ENCODE peak calls at places on chromosomes 16 and 17, in four cellular contexts. S, K, J and B are unnamed samples.

GRCh38 chr16:49201118-49201517 is 80.5 kb downstream of the CBLN1 start:
- DNase-seq in S (no peak), K (no peak), J (no peak), B (no peak)

GRCh38 chr17:73759324-73760185 is 115.3 kb upstream of the SDK2 start:
- DNase-seq in J (no peak), S (no peak), K (no peak), B (no peak)

GRCh38 chr17:3963214-3964201 is 729 bp downstream of the ATP2A3 start:
- DNase-seq in J (no peak), K (no peak), S (no peak), B (peak)

GRCh38 chr17:9035249-9035648 is 13.9 kb downstream of the NTN1 start:
- DNase-seq in S (no peak), K (no peak), J (no peak), B (no peak)

GRCh38 chr17:37830151-37830993 is 85.5 kb upstream of the HNF1B start:
- DNase-seq in S (no peak), J (no peak), K (no peak), B (no peak)

GRCh38 chr17:77906377-77906871 is 52.1 kb upstream of the TNRC6C start:
- DNase-seq in J (no peak), K (no peak), S (no peak), B (no peak)

GRCh38 chr17:72476134-72476533 is 355.3 kb downstream of the SOX9 start:
- DNase-seq in K (no peak), S (no peak), J (no peak), B (no peak)

GRCh38 chr17:81720267-81721071 is 8.4 kb downstream of the SLC25A10 start:
- DNase-seq in J (no peak), S (no peak), K (no peak), B (no peak)

GRCh38 chr17:31574458-31574857 is 183.0 kb downstream of the RAB11FIP4 start:
- DNase-seq in J (no peak), K (no peak), S (no peak), B (no peak)

GRCh38 chr16:2044541-2044940 is 3.1 kb downstream of the NTHL1 start:
- DNase-seq in K (no peak), J (no peak), S (no peak), B (no peak)

GRCh38 chr17:62859146-62859545 is 51.0 kb upstream of the MARCHF10 start:
- DNase-seq in K (no peak), S (peak), J (no peak), B (no peak)

GRCh38 chr17:5241861-5242671 is 7.4 kb upstream of the SCIMP start:
- DNase-seq in J (no peak), S (no peak), K (no peak), B (no peak)

GRCh38 chr16:29007865-29008593 is 23.2 kb downstream of the LAT start:
- DNase-seq in J (no peak), S (peak), K (peak), B (no peak)

GRCh38 chr17:6374271-6374691 is 60.6 kb downstream of the AIPL1 start:
- DNase-seq in S (peak), K (no peak), J (no peak), B (no peak)

GRCh38 chr17:65659512-65659911 is 98.1 kb upstream of the AXIN2 start:
- DNase-seq in K (no peak), S (no peak), J (no peak), B (no peak)

GRCh38 chr16:75192606-75193264 is 14.2 kb downstream of the CTRB2 start:
- DNase-seq in J (no peak), K (no peak), S (no peak), B (no peak)

GRCh38 chr17:17890773-17891759 is 54.3 kb upstream of the SREBF1 start:
- DNase-seq in J (peak), K (peak), S (peak), B (no peak)

GRCh38 chr17:17815062-17815406 is 21.8 kb downstream of the SREBF1 start:
- DNase-seq in K (no peak), S (peak), J (peak), B (no peak)

GRCh38 chr16:63890072-63890471 is 1231.8 kb downstream of the CDH11 start:
- DNase-seq in S (peak), K (no peak), J (no peak), B (no peak)

GRCh38 chr17:63138713-63139112 is 172.7 kb downstream of the TANC2 start:
- DNase-seq in J (no peak), S (peak), K (no peak), B (no peak)

GRCh38 chr17:59335685-59336084 is 4.2 kb downstream of the YPEL2 start:
- DNase-seq in S (no peak), J (no peak), K (no peak), B (no peak)

GRCh38 chr17:82840431-82840831 is 609 bp upstream of the ZNF750 start:
- DNase-seq in J (no peak), S (no peak), K (no peak), B (no peak)

GRCh38 chr16:66849021-66849420 is 4.8 kb downstream of the CA7 start:
- DNase-seq in K (no peak), J (no peak), S (no peak), B (no peak)

GRCh38 chr17:50511058-50511457 is 2.8 kb downstream of the MYCBPAP start:
- DNase-seq in S (peak), K (no peak), J (no peak), B (no peak)

GRCh38 chr16:57838161-57838560 is 35.9 kb upstream of the KIFC3 start:
- DNase-seq in S (no peak), K (no peak), J (no peak), B (no peak)

GRCh38 chr17:76824103-76824502 is 44.1 kb upstream of the MGAT5B start:
- DNase-seq in K (no peak), S (no peak), J (no peak), B (no peak)

GRCh38 chr17:27319536-27320221 is 25.8 kb downstream of the WSB1 start:
- DNase-seq in K (no peak), S (peak), J (peak), B (no peak)

GRCh38 chr16:6193718-6194117 is 1096.1 kb upstream of the EEF2KMT start:
- DNase-seq in J (no peak), K (no peak), S (no peak), B (no peak)

DNA sequence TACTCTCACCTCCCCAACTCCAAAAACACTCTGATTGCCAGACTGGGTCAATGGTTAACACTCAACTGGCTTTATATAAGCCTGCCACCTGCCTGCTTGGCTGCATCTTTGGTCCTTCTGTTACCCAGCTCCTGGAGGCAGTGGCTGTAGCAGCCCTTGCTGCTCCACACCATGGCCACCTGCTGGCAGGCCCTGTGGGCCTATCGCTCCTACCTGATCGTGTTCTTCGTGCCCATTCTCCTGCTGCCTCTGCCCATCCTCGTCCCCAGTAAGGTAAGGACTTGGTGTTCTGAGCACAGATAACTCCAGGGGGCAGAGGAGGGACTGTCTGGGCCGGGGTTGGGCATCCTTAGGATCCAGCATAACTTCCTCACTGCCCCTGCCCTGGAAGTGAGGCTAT is at the start of gene SLC13A2:
- DNase-seq in K (no peak), S (no peak), J (no peak), B (no peak)
- TF ChIP-seq CTCF in K (no peak), S (no peak), J (no peak), B (no peak)

DNA sequence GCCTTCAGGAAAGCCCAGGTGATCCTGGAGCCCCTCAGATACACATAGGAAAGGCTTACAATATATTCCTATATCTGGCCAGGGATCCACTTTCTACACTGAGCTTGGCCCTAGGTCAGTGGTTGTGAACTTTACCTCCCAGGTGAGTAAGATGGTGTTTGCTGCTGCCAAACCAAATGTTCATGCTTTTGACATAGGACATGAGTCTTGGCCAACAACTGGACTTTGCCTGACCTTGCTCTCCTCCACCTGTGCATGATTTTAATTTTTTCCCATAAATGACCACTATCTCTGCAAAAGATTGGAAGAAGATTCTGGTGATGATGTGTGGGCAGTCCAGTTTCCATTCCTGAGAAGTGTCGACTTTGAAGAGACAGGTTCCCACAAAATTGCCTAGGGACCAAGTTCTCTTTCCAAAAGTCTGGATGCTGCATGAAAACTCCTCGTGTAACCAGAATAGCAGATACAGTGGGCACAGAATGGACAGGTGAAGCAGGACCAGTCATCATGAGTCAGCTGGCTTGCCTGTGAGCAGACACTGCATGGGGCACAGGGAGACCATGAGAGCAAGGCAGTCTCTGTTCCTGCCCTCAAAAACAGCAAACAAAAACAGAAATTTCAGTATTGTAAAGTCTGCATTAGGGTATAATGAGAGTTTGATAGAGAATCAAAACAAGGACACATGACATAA is 226.4 kb upstream of the MON1B start:
- DNase-seq in J (no peak), S (no peak), K (no peak), B (no peak)
- TF ChIP-seq CTCF in J (no peak), S (no peak), K (no peak), B (no peak)

GRCh38 chr17:49495842-49496182 is 719 bp downstream of the NGFR start:
- DNase-seq in J (no peak), S (no peak), K (no peak), B (no peak)

GRCh38 chr17:49496866-49497146 is 1.7 kb downstream of the NGFR start:
- DNase-seq in J (no peak), K (no peak), S (no peak), B (no peak)

GRCh38 chr17:49494937-49495841 is at the start of gene NGFR:
- DNase-seq in S (peak), J (peak), K (no peak), B (no peak)

GRCh38 chr17:49497147-49498036 is 2.3 kb downstream of the NGFR start:
- DNase-seq in J (peak), S (peak), K (no peak), B (no peak)

GRCh38 chr17:49496183-49496865 is 1.2 kb downstream of the NGFR start:
- DNase-seq in J (peak), K (no peak), S (peak), B (no peak)
- TF ChIP-seq CTCF in J (peak), K (peak), S (peak), B (peak)

GRCh38 chr17:10271004-10271620 is 72.7 kb upstream of the GAS7 start:
- DNase-seq in K (no peak), S (peak), J (no peak), B (no peak)
- TF ChIP-seq CTCF in K (no peak), S (no peak), J (no peak), B (no peak)

GRCh38 chr16:51971184-51971583 is 575.8 kb downstream of the TOX3 start:
- DNase-seq in S (peak), K (no peak), J (no peak), B (no peak)
- TF ChIP-seq CTCF in S (peak), K (peak), J (no peak), B (no peak)

DNA sequence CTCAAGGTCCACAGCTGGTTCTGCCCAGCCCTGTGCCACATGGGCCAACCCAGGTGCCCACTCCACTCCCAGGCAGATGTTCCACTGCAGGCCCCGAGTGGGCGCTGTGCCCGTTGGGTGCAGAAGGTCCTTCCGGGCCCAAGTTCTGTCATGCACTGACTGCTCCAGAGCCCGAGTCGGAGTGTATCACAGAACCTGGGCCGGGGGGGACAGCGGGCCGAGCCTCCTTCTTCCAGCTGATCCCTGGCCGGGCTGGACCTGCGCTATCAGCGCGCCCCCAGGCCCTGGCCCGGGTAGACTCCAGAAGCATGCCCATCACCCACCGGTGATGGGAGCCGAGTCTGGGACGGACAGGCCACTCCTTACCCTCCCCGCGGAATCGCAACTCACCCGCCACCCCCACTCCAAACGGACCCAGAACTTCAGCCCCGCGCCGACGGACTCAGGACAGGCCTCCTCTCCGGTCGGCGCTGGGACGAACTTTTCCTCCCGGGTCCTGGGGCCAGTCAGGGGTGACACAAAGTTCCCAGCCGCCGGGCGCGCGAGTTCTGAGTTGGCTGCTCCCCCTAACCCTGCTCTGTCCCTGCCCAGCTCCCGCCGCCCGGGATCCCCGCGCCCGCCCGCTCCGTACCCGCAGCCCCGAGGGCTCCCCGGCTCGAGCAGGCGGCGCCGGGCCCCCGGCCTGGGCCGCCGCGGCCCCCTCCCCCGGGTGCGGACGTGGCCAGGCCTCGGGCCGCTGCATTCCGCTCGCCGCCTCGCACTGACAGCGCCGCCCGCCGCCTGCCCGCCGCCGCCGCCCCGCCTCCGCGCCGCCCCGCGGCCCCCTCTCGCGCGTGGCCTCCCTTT is at the start of gene COPZ2:
- DNase-seq in J (peak), S (peak), K (no peak), B (peak)
- TF ChIP-seq CTCF in J (peak), S (peak), K (peak), B (peak)

GRCh38 chr16:4682616-4683254 is 10.6 kb upstream of the NUDT16L1 start:
- DNase-seq in J (no peak), K (no peak), S (peak), B (peak)
- TF ChIP-seq CTCF in J (peak), K (peak), S (peak), B (peak)